ENCODE peak calls at places on chromosomes 2 and 18, in four cellular contexts. P is IMR-90, A is AG04450, Z is SJSA1. D is an unnamed sample.

GRCh38 chr2:223123859-223124610 is 72.0 kb downstream of the KCNE4 start:
- DNase-seq in A (no peak), P (peak), Z (peak), D (no peak)

GRCh38 chr18:43965691-43966090 is 688.4 kb upstream of the SYT4 start:
- DNase-seq in Z (no peak), A (no peak), P (peak), D (no peak)

GRCh38 chr2:85326946-85327756 is 638 bp downstream of the TGOLN2 start:
- DNase-seq in A (no peak), Z (peak), P (peak), D (no peak)

GRCh38 chr18:3827236-3827635 is 377.3 kb downstream of the TGIF1 start:
- DNase-seq in A (no peak), Z (no peak), P (no peak), D (no peak)

GRCh38 chr2:77566582-77566981 is 44.4 kb upstream of the LRRTM4 start:
- DNase-seq in P (no peak), A (no peak), Z (no peak), D (no peak)

GRCh38 chr18:43719264-43719795 is 442.0 kb upstream of the SYT4 start:
- DNase-seq in P (no peak), Z (no peak), A (no peak), D (no peak)

GRCh38 chr18:23992941-23993280 is 21.6 kb upstream of the TTC39C start:
- DNase-seq in P (no peak), A (no peak), Z (no peak), D (no peak)

GRCh38 chr2:192571636-192572035 is 376.9 kb upstream of the TMEFF2 start:
- DNase-seq in P (no peak), Z (no peak), A (no peak), D (peak)

GRCh38 chr2:37615808-37616673 is 55.4 kb downstream of the CDC42EP3 start:
- DNase-seq in Z (peak), P (no peak), A (no peak), D (no peak)

GRCh38 chr2:86747708-86748627 is 27.9 kb downstream of the RMND5A start:
- DNase-seq in A (peak), Z (no peak), P (peak), D (no peak)

GRCh38 chr2:47250576-47251403 is 95.7 kb upstream of the STPG4 start:
- DNase-seq in P (no peak), A (no peak), Z (no peak), D (no peak)

GRCh38 chr2:30323499-30323898 is 92.2 kb downstream of the LBH start:
- DNase-seq in Z (no peak), P (no peak), A (no peak), D (no peak)

GRCh38 chr2:215465246-215465645 is 29.4 kb upstream of the FN1 start:
- DNase-seq in P (peak), A (no peak), Z (peak), D (no peak)

GRCh38 chr2:170505631-170506270 is 209.4 kb upstream of the SP5 start:
- DNase-seq in P (no peak), A (no peak), Z (no peak), D (no peak)

GRCh38 chr2:121095257-121096080 is 189.5 kb downstream of the TFCP2L1 start:
- DNase-seq in Z (peak), P (peak), A (no peak), D (peak)

GRCh38 chr2:232632904-232633412 is 446 bp upstream of the EFHD1 start:
- DNase-seq in A (no peak), P (no peak), Z (peak), D (peak)

GRCh38 chr18:23114171-23114881 is 21.0 kb upstream of the CABLES1 start:
- DNase-seq in P (peak), A (no peak), Z (no peak), D (no peak)

GRCh38 chr2:69989422-69990128 is 28.1 kb upstream of the ASPRV1 start:
- DNase-seq in A (no peak), Z (no peak), P (no peak), D (no peak)

GRCh38 chr2:222290691-222291484 is 7.9 kb downstream of the PAX3 start:
- DNase-seq in A (no peak), Z (peak), P (no peak), D (no peak)

GRCh38 chr2:170235860-170236638 is 58.1 kb downstream of the MYO3B start:
- DNase-seq in Z (peak), A (no peak), P (peak), D (peak)

GRCh38 chr2:84886791-84887190 is 5.9 kb upstream of the TRABD2A start:
- DNase-seq in A (no peak), Z (no peak), P (no peak), D (no peak)

GRCh38 chr2:7982054-7982453 is 699.8 kb upstream of the ID2 start:
- DNase-seq in Z (no peak), A (no peak), P (no peak), D (no peak)

GRCh38 chr2:12766421-12766879 is 49.7 kb downstream of the TRIB2 start:
- DNase-seq in P (peak), A (no peak), Z (no peak), D (peak)

GRCh38 chr2:18719978-18720775 is 130.8 kb upstream of the NT5C1B start:
- DNase-seq in Z (peak), P (peak), A (no peak), D (peak)

GRCh38 chr2:36330456-36331395 is 24.9 kb upstream of the CRIM1 start:
- DNase-seq in Z (no peak), P (peak), A (no peak), D (no peak)

GRCh38 chr2:8676191-8676914 is 5.5 kb upstream of the ID2 start:
- DNase-seq in A (no peak), P (peak), Z (peak), D (peak)

GRCh38 chr18:7626922-7627440 is 59.9 kb downstream of the PTPRM start:
- DNase-seq in P (peak), A (peak), Z (peak), D (no peak)

GRCh38 chr2:203070615-203071547 is 56.2 kb downstream of the NBEAL1 start:
- DNase-seq in A (no peak), Z (no peak), P (no peak), D (no peak)

GRCh38 chr2:159807183-159808037 is 9.4 kb upstream of the CD302 start:
- DNase-seq in Z (peak), P (peak), A (no peak), D (peak)

GRCh38 chr2:148360662-148361061 is 283.9 kb upstream of the EPC2 start:
- DNase-seq in P (no peak), A (no peak), Z (no peak), D (peak)

GRCh38 chr2:98460573-98461560 is 16.2 kb downstream of the INPP4A start:
- DNase-seq in P (no peak), A (no peak), Z (no peak), D (no peak)

GRCh38 chr2:29847901-29848300 is 73.5 kb downstream of the ALK start:
- DNase-seq in A (no peak), Z (no peak), P (no peak), D (no peak)

GRCh38 chr2:25674003-25674362 is 606 bp upstream of the DTNB start:
- DNase-seq in A (no peak), P (no peak), Z (no peak), D (no peak)

GRCh38 chr2:45125232-45125631 is 116.0 kb upstream of the SIX2 start:
- DNase-seq in A (no peak), P (no peak), Z (no peak), D (no peak)

GRCh38 chr2:204892506-204893255 is 347.4 kb downstream of the PARD3B start:
- DNase-seq in A (no peak), P (peak), Z (no peak), D (peak)

GRCh38 chr2:46552086-46552485 is 72.7 kb downstream of the TMEM247 start:
- DNase-seq in P (no peak), A (no peak), Z (no peak), D (no peak)

GRCh38 chr2:1726558-1726957 is 17.8 kb downstream of the PXDN start:
- DNase-seq in A (no peak), P (no peak), Z (no peak), D (no peak)

GRCh38 chr2:131045286-131045924 is 47.9 kb downstream of the FAM168B start:
- DNase-seq in P (no peak), A (no peak), Z (no peak), D (peak)

DNA sequence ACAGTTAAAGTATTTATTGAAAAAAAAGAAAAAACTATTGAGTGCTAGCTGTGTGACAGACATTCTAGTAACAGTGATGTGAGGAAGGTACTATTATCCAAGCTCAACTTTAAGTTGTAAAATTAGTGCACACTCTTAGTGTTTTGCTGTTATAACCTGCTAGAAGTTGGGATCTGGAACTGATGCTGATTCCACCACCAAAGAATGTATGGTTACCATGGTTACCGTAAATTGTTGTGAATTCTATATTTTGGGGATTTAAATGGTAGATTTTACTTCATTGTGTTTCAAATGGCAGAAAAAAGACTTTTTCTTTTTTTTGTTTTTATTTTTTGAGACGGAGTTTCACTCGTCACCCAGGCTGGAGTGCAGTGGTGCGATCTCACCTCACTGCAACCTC is 5.3 kb downstream of the AGFG1 start:
- DNase-seq in A (no peak), P (peak), Z (no peak), D (no peak)
- H3K27ac ChIP-seq in A (no peak), P (no peak), Z (no peak), D (peak)

GRCh38 chr2:64522843-64523428 is 1.2 kb upstream of the AFTPH start:
- DNase-seq in P (peak), A (peak), Z (peak), D (peak)

GRCh38 chr2:64525323-64525625 is 1.1 kb downstream of the AFTPH start:
- DNase-seq in A (no peak), Z (peak), P (peak), D (peak)

GRCh38 chr2:64524604-64525322 is 635 bp downstream of the AFTPH start:
- DNase-seq in Z (no peak), P (peak), A (no peak), D (peak)

GRCh38 chr2:64523667-64524603 is at the start of gene AFTPH:
- DNase-seq in A (peak), P (peak), Z (peak), D (peak)

GRCh38 chr2:64526034-64526433 is 1.9 kb downstream of the AFTPH start:
- DNase-seq in P (no peak), A (no peak), Z (no peak), D (no peak)
- H3K4me3 ChIP-seq in P (no peak), A (peak), Z (no peak), D (no peak)

DNA sequence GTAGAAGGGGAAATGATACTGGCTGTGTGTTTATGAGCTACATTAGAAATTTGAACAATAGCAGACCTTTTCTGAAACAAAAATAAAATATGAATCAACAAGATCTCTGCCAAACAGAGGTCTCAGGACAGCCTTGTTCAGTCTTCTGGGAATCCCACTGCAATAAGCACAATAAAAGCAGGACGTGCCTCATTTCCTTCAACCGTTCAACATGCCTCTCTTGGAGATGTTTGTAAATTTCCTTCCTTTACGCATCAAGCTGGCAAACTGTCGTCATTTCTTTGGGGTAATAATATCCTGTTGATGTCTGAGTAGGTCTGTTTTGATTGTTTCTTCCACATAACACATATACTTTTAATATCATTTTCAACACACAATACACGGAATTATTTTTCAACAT is 77.2 kb downstream of the TCF4 start:
- DNase-seq in A (peak), Z (peak), P (peak), D (peak)
- H3K27ac ChIP-seq in A (peak), Z (peak), P (peak), D (peak)

GRCh38 chr2:73998933-73999332 is 14.2 kb downstream of the TET3 start:
- DNase-seq in P (no peak), A (no peak), Z (no peak), D (no peak)

GRCh38 chr2:73997813-73998212 is 13.1 kb downstream of the TET3 start:
- DNase-seq in P (no peak), A (no peak), Z (no peak), D (no peak)

GRCh38 chr2:73995810-73996209 is 11.1 kb downstream of the TET3 start:
- DNase-seq in P (no peak), Z (no peak), A (no peak), D (no peak)

GRCh38 chr2:73999881-74000597 is 15.3 kb downstream of the TET3 start:
- DNase-seq in P (peak), A (peak), Z (peak), D (no peak)

DNA sequence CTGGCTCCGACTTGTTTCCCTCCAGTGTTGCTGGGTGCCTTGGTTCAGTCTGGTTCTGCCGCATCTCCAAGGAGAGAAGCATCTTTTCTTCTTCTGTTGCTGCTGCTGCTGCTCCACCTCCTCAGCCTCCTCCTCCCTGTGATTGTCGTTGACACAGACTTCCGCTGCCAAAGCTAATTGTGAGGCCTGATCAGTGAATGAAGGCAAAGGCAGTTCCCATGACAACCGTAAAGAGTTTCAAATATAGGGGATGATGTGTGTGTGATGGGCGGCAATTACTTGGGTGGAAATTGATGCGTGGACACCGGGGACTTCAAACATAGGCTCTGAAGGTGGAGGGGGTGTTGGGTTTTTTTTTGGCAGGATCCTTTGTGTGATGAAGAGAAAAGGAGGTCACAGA is 13.7 kb downstream of the TET3 start:
- DNase-seq in A (no peak), P (no peak), Z (no peak), D (no peak)
- H3K4me3 ChIP-seq in A (no peak), P (no peak), Z (no peak), D (no peak)

GRCh38 chr2:190415794-190416729 is 7.9 kb downstream of the MFSD6 start:
- DNase-seq in Z (no peak), A (no peak), P (no peak), D (no peak)
- H3K27ac ChIP-seq in Z (no peak), A (no peak), P (no peak), D (no peak)